ENCODE peak calls at places on chromosome 15, in nine cellular contexts. Z is tibial nerve; S is psoas muscle; P is A673; B is tibial artery; F is ovary; V is GM23338; U is Panc1; L is CD8-positive, alpha-beta T cell. T is an unnamed sample.

GRCh38 chr15:79475312-79475711 is 43.2 kb downstream of the MINAR1 start:
- DNase-seq in Z (no peak), S (no peak), P (no peak), B (no peak), F (no peak), V (no peak), U (no peak), L (no peak), T (no peak)

GRCh38 chr15:29687204-29687768 is 135.0 kb downstream of the TJP1 start:
- DNase-seq in Z (no peak), S (no peak), P (no peak), B (no peak), F (no peak), V (no peak), U (no peak), L (no peak), T (no peak)

GRCh38 chr15:89591834-89592233 is 16.6 kb downstream of the TICRR start:
- DNase-seq in Z (no peak), S (no peak), P (peak; percentile 59), B (no peak), F (no peak), V (no peak), U (no peak), L (no peak), T (no peak)

GRCh38 chr15:80411788-80412288 is 7.7 kb downstream of the ARNT2 start:
- DNase-seq in Z (no peak), S (no peak), P (no peak), B (no peak), F (no peak), V (no peak), U (no peak), L (no peak), T (no peak)

GRCh38 chr15:26023231-26023630 is 160.1 kb upstream of the ATP10A start:
- DNase-seq in Z (no peak), S (no peak), P (no peak), B (no peak), F (no peak), V (no peak), U (no peak), L (no peak), T (no peak)

GRCh38 chr15:101733545-101733944 is 9.3 kb upstream of the TARS3 start:
- DNase-seq in Z (no peak), S (no peak), P (no peak), B (no peak), F (no peak), V (no peak), U (no peak), L (no peak), T (no peak)

GRCh38 chr15:42581272-42581730 is 5.9 kb downstream of the STARD9 start:
- DNase-seq in Z (peak; percentile 73), S (peak; percentile 86), P (peak; percentile 91), B (peak; percentile 92), F (peak; percentile 84), V (peak; percentile 95), U (no peak), L (peak; percentile 74), T (peak; percentile 66)

GRCh38 chr15:83204697-83205096 is 2.9 kb downstream of the HDGFL3 start:
- DNase-seq in Z (no peak), S (no peak), P (no peak), B (no peak), F (no peak), V (peak; percentile 71), U (no peak), L (no peak), T (no peak)

GRCh38 chr15:42595641-42596240 is 20.3 kb downstream of the STARD9 start:
- DNase-seq in Z (no peak), S (no peak), P (no peak), B (no peak), F (no peak), V (no peak), U (no peak), L (no peak), T (no peak)

GRCh38 chr15:89226359-89227221 is 5.2 kb upstream of the RLBP1 start:
- DNase-seq in Z (no peak), S (no peak), P (no peak), B (no peak), F (no peak), V (no peak), U (no peak), L (no peak), T (no peak)

GRCh38 chr15:99439524-99439835 is 126.3 kb upstream of the MEF2A start:
- DNase-seq in Z (peak; percentile 8), S (no peak), P (no peak), B (peak; percentile 12), F (peak; percentile 13), V (no peak), U (no peak), L (no peak), T (no peak)

DNA sequence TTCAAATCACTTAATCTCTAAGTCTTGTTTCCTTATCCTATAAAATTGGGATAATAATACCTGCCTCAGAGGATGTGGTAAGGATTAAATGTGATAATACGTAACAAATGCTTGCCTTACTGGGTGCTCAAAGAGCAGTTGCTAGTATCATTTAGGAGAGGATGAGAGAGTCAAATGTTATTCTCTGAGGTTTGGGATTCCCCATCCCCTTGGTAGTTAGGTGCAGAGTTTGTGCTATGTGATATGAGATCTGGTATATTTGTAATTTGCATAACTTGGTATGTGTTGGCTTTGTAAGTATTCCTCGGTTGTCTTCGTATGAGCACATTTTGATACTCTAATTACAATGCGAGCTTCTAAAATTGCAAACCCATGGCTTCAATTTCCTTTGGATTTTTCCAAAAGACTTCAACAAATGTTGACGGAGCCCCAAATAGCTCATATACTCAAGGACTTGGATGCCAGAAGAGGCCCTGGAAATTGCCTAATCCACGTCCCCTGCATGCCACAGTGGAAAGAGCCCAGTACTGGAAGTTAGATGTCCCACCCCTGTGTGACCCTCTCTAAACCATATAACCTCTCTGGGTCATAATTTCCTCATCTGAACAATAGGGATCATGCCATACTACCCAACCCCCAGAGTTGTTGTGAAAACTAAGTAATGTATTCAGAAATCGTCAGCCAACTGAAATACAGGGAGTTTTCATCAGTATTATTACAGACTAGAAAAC is 85.0 kb downstream of the FBN1 start:
- DNase-seq in Z (no peak), S (no peak), P (no peak), B (peak; percentile 60), F (no peak), V (no peak), U (no peak), L (no peak), T (no peak)
- H3K4me1 ChIP-seq in Z (peaks cover 67% of the 10 kb centered on the region), S (no peaks in the 10 kb centered on the region), P (peaks cover 25% of the 10 kb centered on the region), B (no peaks in the 10 kb centered on the region), F (peaks cover 14% of the 10 kb centered on the region), V (no peaks in the 10 kb centered on the region), U (no peaks in the 10 kb centered on the region), L (no peaks in the 10 kb centered on the region), T (peaks cover 62% of the 10 kb centered on the region)

GRCh38 chr15:64633332-64633731 is 142.1 kb downstream of the RBPMS2 start:
- DNase-seq in Z (no peak), S (no peak), P (no peak), B (no peak), F (no peak), V (no peak), U (no peak), L (no peak), T (no peak)

GRCh38 chr15:64634020-64634419 is 141.4 kb downstream of the RBPMS2 start:
- DNase-seq in Z (no peak), S (no peak), P (no peak), B (no peak), F (no peak), V (peak; percentile 25), U (no peak), L (peak; percentile 11), T (no peak)

GRCh38 chr15:64636101-64636500 is 139.3 kb downstream of the RBPMS2 start:
- DNase-seq in Z (no peak), S (no peak), P (no peak), B (no peak), F (no peak), V (no peak), U (no peak), L (no peak), T (no peak)

GRCh38 chr15:64635486-64635815 is 139.9 kb downstream of the RBPMS2 start:
- DNase-seq in Z (no peak), S (no peak), P (peak; percentile 40), B (peak; percentile 50), F (peak; percentile 35), V (no peak), U (no peak), L (no peak), T (no peak)

DNA sequence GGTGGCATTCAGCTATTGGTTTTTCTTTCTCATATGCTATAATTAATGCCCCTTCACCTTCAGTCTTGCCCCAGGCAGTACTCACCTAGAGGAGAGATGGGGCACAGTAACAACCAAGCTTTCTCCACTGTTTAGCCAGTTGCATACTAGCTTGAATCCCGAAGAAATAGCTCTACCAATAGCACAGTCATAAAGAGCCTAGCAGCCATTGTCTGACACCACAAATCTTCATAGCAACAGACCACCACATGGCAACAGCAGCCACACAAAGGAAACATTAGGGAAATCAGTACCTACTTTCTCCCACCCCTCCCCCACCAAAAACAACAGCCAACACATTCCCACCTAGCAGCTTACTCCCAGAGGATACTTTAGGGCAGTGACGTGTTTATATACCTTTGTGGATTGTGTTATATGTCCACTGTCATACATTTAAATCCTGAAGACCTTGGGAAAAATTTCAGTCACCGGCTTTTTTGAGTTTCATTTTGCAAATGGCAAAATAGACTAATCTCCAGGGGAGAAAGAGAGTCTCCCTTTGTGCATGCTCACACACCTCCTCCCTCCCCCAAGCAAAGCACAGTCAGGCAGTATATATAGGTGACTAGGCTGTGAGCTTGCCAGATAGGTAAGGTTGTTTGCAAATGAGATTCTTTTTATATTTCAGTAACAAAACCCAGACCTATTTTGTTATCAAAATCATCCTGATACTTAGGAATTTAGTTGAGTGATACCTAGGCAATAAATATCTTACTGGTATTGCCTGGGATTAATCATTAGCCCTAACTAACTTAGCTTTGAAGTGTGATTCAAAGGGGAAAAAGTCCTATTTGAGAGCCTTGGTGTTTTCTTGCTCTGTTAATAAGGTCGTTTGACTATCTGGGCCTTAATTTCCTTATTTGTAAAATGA is 140.6 kb downstream of the RBPMS2 start:
- DNase-seq in Z (no peak), S (no peak), P (peak; percentile 26), B (no peak), F (no peak), V (peak; percentile 96), U (no peak), L (no peak), T (peak; percentile 58)
- H3K4me1 ChIP-seq in Z (peaks cover 53% of the 10 kb centered on the region), S (peaks cover 22% of the 10 kb centered on the region), P (peaks cover 25% of the 10 kb centered on the region), B (no peaks in the 10 kb centered on the region), F (peaks cover 10% of the 10 kb centered on the region), V (peaks cover 32% of the 10 kb centered on the region), U (peaks cover 7% of the 10 kb centered on the region), L (peaks cover 74% of the 10 kb centered on the region), T (peaks cover 10% of the 10 kb centered on the region)

GRCh38 chr15:31262143-31262530 is 64.5 kb upstream of the KLF13 start:
- DNase-seq in Z (no peak), S (no peak), P (no peak), B (peak; percentile 15), F (no peak), V (no peak), U (no peak), L (no peak), T (no peak)
- H3K4me1 ChIP-seq in Z (peaks cover 46% of the 10 kb centered on the region), S (peaks cover 15% of the 10 kb centered on the region), P (no peaks in the 10 kb centered on the region), B (no peaks in the 10 kb centered on the region), F (no peaks in the 10 kb centered on the region), V (no peaks in the 10 kb centered on the region), U (no peaks in the 10 kb centered on the region), L (peaks cover 60% of the 10 kb centered on the region), T (no peaks in the 10 kb centered on the region)

DNA sequence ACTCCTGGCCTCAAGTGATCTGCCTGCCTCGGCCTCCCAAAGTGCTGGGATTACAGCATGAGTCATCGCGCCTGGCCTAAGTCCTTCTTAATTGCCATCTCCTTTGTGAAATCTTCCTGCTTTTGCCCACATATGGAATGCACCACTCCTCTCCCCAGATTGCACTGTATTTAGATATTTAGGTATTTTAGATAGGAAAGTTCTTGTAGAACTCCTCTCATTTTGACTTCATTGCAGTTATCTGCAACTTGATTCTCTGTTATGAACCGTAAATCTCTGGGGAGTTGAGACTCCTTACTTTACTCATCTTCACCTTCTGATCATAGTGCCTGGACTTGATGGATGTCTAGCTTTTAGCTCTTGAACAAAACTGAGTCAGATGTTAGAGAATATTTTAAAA is 150.7 kb downstream of the AKAP13 start:
- DNase-seq in Z (no peak), S (no peak), P (peak; percentile 36), B (no peak), F (no peak), V (no peak), U (no peak), L (no peak), T (no peak)
- H3K4me1 ChIP-seq in Z (peaks cover 47% of the 10 kb centered on the region), S (peaks cover 3% of the 10 kb centered on the region), P (peaks cover 47% of the 10 kb centered on the region), B (no peaks in the 10 kb centered on the region), F (no peaks in the 10 kb centered on the region), V (peaks cover 14% of the 10 kb centered on the region), U (no peaks in the 10 kb centered on the region), L (peaks cover 24% of the 10 kb centered on the region), T (no peaks in the 10 kb centered on the region)

T was measured in SJSA1.